ENCODE peak calls at places on chromosomes 4 and X, in four cellular contexts. T is HL-60, L is GM12878, F is K562. X is an unnamed sample.

GRCh38 chr4:127965803-127966175 is 583 bp downstream of the ABHD18 start:
- DNase-seq in T (no peak), L (peak), F (peak), X (peak)

GRCh38 chr4:55173580-55173979 is 48.2 kb upstream of the KDR start:
- DNase-seq in T (no peak), L (no peak), F (no peak), X (no peak)

GRCh38 chr4:108342325-108342986 is 173.7 kb upstream of the LEF1 start:
- DNase-seq in T (no peak), L (no peak), F (no peak), X (no peak)

GRCh38 chrX:134377537-134377936 is 82.4 kb upstream of the HPRT1 start:
- DNase-seq in T (no peak), L (no peak), F (no peak), X (no peak)

GRCh38 chrX:34915463-34916225 is 27.0 kb upstream of the FAM47B start:
- DNase-seq in T (no peak), L (no peak), F (no peak), X (no peak)

GRCh38 chr4:73676881-73677323 is 56.7 kb upstream of the RASSF6 start:
- DNase-seq in T (no peak), L (peak), F (no peak), X (no peak)

GRCh38 chr4:126957555-126958440 is 675.0 kb upstream of the INTU start:
- DNase-seq in T (no peak), L (no peak), F (no peak), X (no peak)

GRCh38 chrX:119999087-119999634 is 55.6 kb upstream of the NKAP start:
- DNase-seq in T (no peak), L (no peak), F (no peak), X (no peak)

GRCh38 chr4:33961751-33962150 is 2282.6 kb downstream of the ARAP2 start:
- DNase-seq in T (no peak), L (no peak), F (no peak), X (no peak)

DNA sequence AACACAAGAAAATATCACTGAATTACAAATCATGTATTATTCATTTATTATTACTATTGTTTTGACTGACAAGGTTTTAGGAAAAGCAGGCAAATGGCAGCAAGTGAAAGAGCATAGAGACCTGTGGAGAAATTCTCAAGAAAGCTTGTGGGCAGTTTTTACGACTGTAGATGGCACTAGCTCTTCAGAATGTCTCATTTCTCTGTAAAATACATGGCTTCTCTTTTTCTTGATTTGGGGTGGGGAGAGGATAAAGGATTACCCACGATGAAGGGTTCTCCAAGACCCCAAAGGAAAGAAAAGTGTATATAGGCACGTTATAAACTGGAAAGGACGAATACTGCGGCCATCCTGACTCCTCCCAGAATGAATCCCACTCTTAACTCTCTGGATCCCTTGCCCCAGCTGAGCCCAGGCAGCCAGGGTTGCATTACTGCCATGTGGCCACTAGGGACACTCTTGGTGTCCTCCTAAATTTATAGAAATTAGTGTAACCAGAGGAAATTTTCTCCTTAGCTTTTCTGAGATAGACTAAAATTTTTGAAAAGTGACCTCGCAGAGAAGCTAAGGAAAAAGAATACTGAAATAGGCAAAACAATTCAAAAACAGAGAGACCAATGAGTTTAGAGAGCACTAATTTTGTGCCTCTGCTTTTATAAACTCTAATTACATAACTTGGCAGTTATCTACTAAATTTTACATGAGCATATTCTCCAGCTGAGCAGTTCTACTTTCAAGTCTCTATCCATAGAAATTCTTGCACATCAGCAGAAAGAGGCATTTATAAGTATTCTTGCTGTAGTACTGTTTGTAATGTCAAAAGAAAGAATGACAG is 37.7 kb upstream of the PCDH19 start:
- DNase-seq in T (no peak), L (no peak), F (peak), X (peak)
- TF ChIP-seq SPI1 in T (no peak), L (no peak), F (no peak), X (no peak)

DNA sequence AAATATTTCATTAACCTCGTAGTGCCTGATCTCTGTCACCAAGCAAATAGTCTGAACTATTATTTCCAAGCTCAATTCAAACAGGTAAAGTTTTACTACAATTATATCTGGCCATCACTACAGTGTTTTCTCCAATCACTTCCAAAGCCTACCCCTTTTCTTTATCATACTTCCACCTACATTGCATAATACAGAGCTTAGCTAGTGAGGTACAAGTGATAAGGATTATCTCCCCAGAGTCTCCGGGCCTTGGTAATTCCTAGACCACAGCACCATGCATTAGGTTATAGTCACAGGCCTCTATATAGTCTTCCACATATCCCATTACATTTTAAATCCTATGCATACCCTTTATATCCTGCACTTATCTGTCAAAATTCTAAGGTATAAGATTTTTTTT is 154.2 kb downstream of the SNCA start:
- DNase-seq in T (no peak), L (no peak), F (no peak), X (no peak)
- TF ChIP-seq SPI1 in T (no peak), L (no peak), F (no peak), X (no peak)

GRCh38 chrX:129738466-129739308 is at the start of gene XPNPEP2:
- DNase-seq in T (no peak), L (no peak), F (no peak), X (no peak)
- TF ChIP-seq SPI1 in T (no peak), L (no peak), F (no peak), X (no peak)

GRCh38 chr4:153420361-153420760 is 45.8 kb upstream of the TMEM131L start:
- DNase-seq in T (no peak), L (no peak), F (no peak), X (no peak)

GRCh38 chr4:153427363-153428071 is 38.6 kb upstream of the TMEM131L start:
- DNase-seq in T (no peak), L (no peak), F (no peak), X (no peak)

GRCh38 chr4:153421980-153422379 is 44.2 kb upstream of the TMEM131L start:
- DNase-seq in T (no peak), L (no peak), F (no peak), X (no peak)

GRCh38 chr4:153428816-153429592 is 37.2 kb upstream of the TMEM131L start:
- DNase-seq in T (no peak), L (no peak), F (no peak), X (no peak)

GRCh38 chr4:153426207-153426886 is 39.8 kb upstream of the TMEM131L start:
- DNase-seq in T (no peak), L (no peak), F (no peak), X (no peak)
- TF ChIP-seq SPI1 in T (no peak), L (no peak), F (no peak), X (no peak)

X was measured in GM12891.